ENCODE peak calls at places on chromosome 1, in six cellular contexts. D is Peyer's patch, M is H54, E is stomach, B is ovary, P is IMR-90. U is an unnamed sample.
A peak's percentile ranks its signal among the peaks of the same experiment; 100 is the strongest.

GRCh38 chr1:15354580-15354965 is 55.1 kb upstream of the EFHD2 start:
- DNase-seq in D (no peak), M (no peak), E (no peak), B (no peak), P (peak; percentile 78), U (no peak)

GRCh38 chr1:233993651-233994050 is 89.2 kb downstream of the SLC35F3 start:
- DNase-seq in D (no peak), M (no peak), E (no peak), B (no peak), P (no peak), U (no peak)

GRCh38 chr1:21175670-21176581 is 771 bp downstream of the EIF4G3 start:
- DNase-seq in D (peak; percentile 64), M (no peak), E (peak; percentile 37), B (peak; percentile 41), P (no peak), U (peak; percentile 31)

GRCh38 chr1:227747948-227748495 is 12.8 kb downstream of the SNAP47 start:
- DNase-seq in D (no peak), M (no peak), E (no peak), B (peak; percentile 53), P (no peak), U (no peak)

GRCh38 chr1:100187912-100188311 is 9.9 kb upstream of the LRRC39 start:
- DNase-seq in D (no peak), M (no peak), E (peak; percentile 59), B (peak; percentile 42), P (peak; percentile 26), U (no peak)

GRCh38 chr1:242187171-242187570 is 188.3 kb upstream of the MAP1LC3C start:
- DNase-seq in D (no peak), M (no peak), E (no peak), B (no peak), P (no peak), U (no peak)

GRCh38 chr1:18560692-18561091 is 70.0 kb upstream of the PAX7 start:
- DNase-seq in D (no peak), M (no peak), E (no peak), B (no peak), P (no peak), U (no peak)

GRCh38 chr1:167328762-167329483 is 108.2 kb downstream of the POU2F1 start:
- DNase-seq in D (peak; percentile 60), M (no peak), E (no peak), B (no peak), P (peak; percentile 0), U (peak; percentile 10)

GRCh38 chr1:59162665-59163064 is 134.2 kb upstream of the FGGY start:
- DNase-seq in D (no peak), M (no peak), E (no peak), B (no peak), P (no peak), U (no peak)

GRCh38 chr1:167643471-167643870 is 13.4 kb downstream of the RCSD1 start:
- DNase-seq in D (no peak), M (no peak), E (no peak), B (no peak), P (no peak), U (no peak)

GRCh38 chr1:19300211-19300610 is 11.6 kb upstream of the AKR7A3 start:
- DNase-seq in D (peak; percentile 29), M (no peak), E (no peak), B (no peak), P (no peak), U (no peak)

GRCh38 chr1:210230149-210230695 is 2.4 kb upstream of the SERTAD4 start:
- DNase-seq in D (no peak), M (no peak), E (no peak), B (no peak), P (no peak), U (no peak)

GRCh38 chr1:178934574-178934945 is 63.7 kb upstream of the ANGPTL1 start:
- DNase-seq in D (peak; percentile 19), M (no peak), E (no peak), B (no peak), P (no peak), U (no peak)

GRCh38 chr1:167109125-167109524 is 15.2 kb downstream of the STYXL2 start:
- DNase-seq in D (no peak), M (no peak), E (no peak), B (no peak), P (no peak), U (no peak)

GRCh38 chr1:211616231-211617031 is 37.5 kb upstream of the SLC30A1 start:
- DNase-seq in D (no peak), M (no peak), E (peak; percentile 48), B (peak; percentile 80), P (no peak), U (no peak)

GRCh38 chr1:226479432-226479831 is 69.1 kb upstream of the STUM start:
- DNase-seq in D (no peak), M (no peak), E (peak; percentile 0), B (no peak), P (no peak), U (no peak)

GRCh38 chr1:89538361-89538760 is 13.7 kb downstream of the LRRC8B start:
- DNase-seq in D (no peak), M (no peak), E (no peak), B (no peak), P (no peak), U (no peak)

GRCh38 chr1:41461790-41462679 is 22.4 kb downstream of the EDN2 start:
- DNase-seq in D (peak; percentile 60), M (no peak), E (no peak), B (no peak), P (no peak), U (no peak)

GRCh38 chr1:234592240-234592639 is 17.7 kb downstream of the IRF2BP2 start:
- DNase-seq in D (no peak), M (no peak), E (no peak), B (no peak), P (no peak), U (no peak)

GRCh38 chr1:78743626-78744025 is 94.0 kb downstream of the IFI44 start:
- DNase-seq in D (no peak), M (no peak), E (no peak), B (no peak), P (peak; percentile 54), U (no peak)

GRCh38 chr1:216626394-216627067 is 96.7 kb downstream of the ESRRG start:
- DNase-seq in D (no peak), M (no peak), E (no peak), B (no peak), P (no peak), U (no peak)

GRCh38 chr1:150558761-150559626 is 9.8 kb downstream of the ADAMTSL4 start:
- DNase-seq in D (no peak), M (no peak), E (no peak), B (peak; percentile 61), P (no peak), U (peak; percentile 19)

GRCh38 chr1:116934586-116935207 is 25.0 kb downstream of the PTGFRN start:
- DNase-seq in D (no peak), M (no peak), E (no peak), B (no peak), P (no peak), U (no peak)

GRCh38 chr1:22296701-22297591 is 154.0 kb upstream of the WNT4 start:
- DNase-seq in D (peak; percentile 31), M (no peak), E (peak; percentile 22), B (no peak), P (no peak), U (peak; percentile 1)

GRCh38 chr1:151716771-151717631 is at the start of gene CELF3:
- DNase-seq in D (no peak), M (no peak), E (no peak), B (no peak), P (no peak), U (no peak)

GRCh38 chr1:7046314-7046713 is 261.1 kb downstream of the CAMTA1 start:
- DNase-seq in D (no peak), M (peak; percentile 35), E (peak; percentile 30), B (no peak), P (peak; percentile 77), U (no peak)

GRCh38 chr1:200857804-200858203 is 15.0 kb upstream of the GPR25 start:
- DNase-seq in D (no peak), M (no peak), E (no peak), B (no peak), P (no peak), U (no peak)

GRCh38 chr1:220786057-220786336 is 716 bp upstream of the MTARC1 start:
- DNase-seq in D (no peak), M (no peak), E (peak; percentile 38), B (peak; percentile 35), P (no peak), U (no peak)

DNA sequence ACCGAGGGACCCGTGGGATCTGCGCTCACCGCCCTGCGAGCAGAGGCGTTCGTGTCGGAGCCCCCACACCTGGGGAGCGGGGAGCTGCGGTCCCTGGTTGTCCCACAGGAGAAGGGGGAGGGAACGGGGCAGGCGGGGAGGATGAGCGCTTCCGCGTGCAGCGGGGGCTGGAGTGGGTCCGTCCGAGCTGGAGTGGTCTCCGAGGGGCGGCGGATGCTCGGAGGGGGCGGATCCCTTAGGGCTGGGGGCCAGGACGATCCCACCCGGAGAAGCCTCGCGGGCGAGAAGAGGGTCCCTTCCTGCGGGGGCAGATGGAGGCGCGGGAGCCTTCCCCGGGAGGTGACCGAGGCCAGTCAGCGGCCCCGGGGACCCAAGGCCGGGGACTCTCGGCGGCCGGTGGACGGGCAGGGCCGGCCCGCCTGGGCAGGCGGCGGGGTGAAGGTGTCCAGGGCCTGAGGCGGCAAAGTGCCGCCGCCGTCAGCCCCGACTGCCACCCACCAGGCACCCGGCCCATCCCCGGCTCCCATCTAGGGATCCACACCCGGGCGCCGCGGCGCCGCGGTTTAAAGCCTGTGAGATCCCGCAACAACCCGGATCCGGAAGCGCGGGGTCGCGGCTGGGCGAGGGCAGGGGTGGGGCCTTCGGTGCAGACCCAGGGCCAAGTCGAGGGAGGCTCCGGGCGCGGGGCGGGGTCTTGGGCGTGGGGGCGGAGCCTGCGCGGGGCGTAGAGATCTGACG is 5.3 kb upstream of the CCDC27 start:
- DNase-seq in D (peak; percentile 95), M (no peak), E (peak; percentile 93), B (peak; percentile 87), P (peak; percentile 55), U (peak; percentile 96)
- TF ChIP-seq POLR2A in D (no peak), M (no peak), E (no peak), B (no peak), P (peak; percentile 37), U (peak; percentile 46)

GRCh38 chr1:39632491-39633417 is 6.7 kb downstream of the HEYL start:
- DNase-seq in D (no peak), M (no peak), E (peak; percentile 67), B (peak; percentile 72), P (peak; percentile 53), U (no peak)
- TF ChIP-seq POLR2A in D (no peak), M (no peak), E (no peak), B (no peak), P (no peak), U (no peak)

DNA sequence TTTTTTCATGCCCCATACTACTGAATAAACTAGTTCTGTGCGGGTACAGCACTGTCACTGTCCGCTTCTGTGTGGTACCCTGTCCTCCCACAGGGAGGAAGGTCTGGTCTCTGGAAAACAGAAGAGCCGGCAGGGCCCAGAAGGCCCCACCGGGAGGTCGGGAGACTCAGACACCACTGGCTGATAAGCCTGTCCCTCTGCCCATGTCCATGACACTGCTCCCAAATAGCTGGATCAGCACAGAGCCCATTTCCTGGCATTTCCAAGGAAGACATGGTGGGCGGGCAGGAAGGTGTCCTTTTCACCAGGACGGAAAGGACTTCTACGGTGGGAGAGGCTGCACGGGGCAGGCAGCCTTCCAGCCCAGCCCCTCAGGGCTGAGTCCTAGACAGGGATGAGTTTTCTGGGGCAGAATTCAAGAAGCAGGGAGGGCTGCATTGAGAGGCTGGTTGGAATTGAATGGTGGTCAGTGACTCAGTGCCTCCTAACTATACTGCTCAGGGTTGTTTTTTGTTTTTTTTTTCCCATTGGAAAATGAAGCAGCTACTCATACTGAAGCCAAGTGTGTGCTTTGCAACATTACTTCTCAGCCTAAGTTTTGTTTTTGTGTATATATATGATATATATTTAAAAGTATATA is 7.1 kb downstream of the PSRC1 start:
- DNase-seq in D (no peak), M (no peak), E (no peak), B (no peak), P (peak; percentile 75), U (no peak)
- TF ChIP-seq POLR2A in D (no peak), M (no peak), E (no peak), B (no peak), P (no peak), U (no peak)

GRCh38 chr1:79877086-79877485 is 870.6 kb upstream of the ADGRL4 start:
- DNase-seq in D (no peak), M (no peak), E (no peak), B (no peak), P (no peak), U (no peak)
- TF ChIP-seq POLR2A in D (no peak), M (no peak), E (no peak), B (no peak), P (no peak), U (no peak)

U was measured in GM12892.